ENCODE peak calls at places on chromosomes 5 and 9, in eight cellular contexts. X is brain microvascular endothelial cell; T is GM23248; N is cardiac muscle cell; A is upper lobe of left lung; E is IMR-90; H is effector memory CD4-positive, alpha-beta T cell; I is H1. M is an unnamed sample. For H3K36me3, the result is how much of the 10 kb centered on the place peaks cover.

GRCh38 chr5:62029303-62029702 is 276.7 kb upstream of the KIF2A start:
- DNase-seq in X (peak), T (peak), N (no peak), A (no peak), E (no peak), H (no peak), I (no peak), M (no peak)

GRCh38 chr9:137453643-137454081 is 5.5 kb downstream of the NSMF start:
- DNase-seq in X (peak), T (peak), N (peak), A (peak), E (peak), H (peak), I (peak), M (peak)

GRCh38 chr5:156947933-156948332 is 15.1 kb downstream of the TIMD4 start:
- DNase-seq in X (no peak), T (no peak), N (no peak), A (no peak), E (no peak), H (no peak), I (no peak), M (no peak)

GRCh38 chr9:95572370-95573151 is 55.8 kb upstream of the PTCH1 start:
- DNase-seq in X (no peak), T (peak), N (peak), A (no peak), E (no peak), H (no peak), I (no peak), M (no peak)

GRCh38 chr9:126695186-126696090 is 81.7 kb downstream of the LMX1B start:
- DNase-seq in X (no peak), T (no peak), N (no peak), A (no peak), E (no peak), H (no peak), I (no peak), M (no peak)

GRCh38 chr5:23704176-23704855 is 196.9 kb downstream of the PRDM9 start:
- DNase-seq in X (no peak), T (no peak), N (no peak), A (no peak), E (no peak), H (no peak), I (no peak), M (no peak)

GRCh38 chr9:126674365-126675146 is 60.8 kb downstream of the LMX1B start:
- DNase-seq in X (no peak), T (no peak), N (no peak), A (no peak), E (no peak), H (no peak), I (no peak), M (no peak)

GRCh38 chr9:76810377-76810957 is 46.2 kb downstream of the PCA3 start:
- DNase-seq in X (peak), T (peak), N (peak), A (no peak), E (peak), H (no peak), I (peak), M (no peak)

GRCh38 chr9:84139296-84140100 is 158.9 kb downstream of the RMI1 start:
- DNase-seq in X (no peak), T (peak), N (peak), A (no peak), E (peak), H (no peak), I (no peak), M (peak)

GRCh38 chr9:124541824-124542223 is 34.6 kb upstream of the NR5A1 start:
- DNase-seq in X (no peak), T (no peak), N (no peak), A (no peak), E (no peak), H (no peak), I (no peak), M (no peak)

GRCh38 chr5:171314728-171315385 is 5.8 kb downstream of the TLX3 start:
- DNase-seq in X (no peak), T (no peak), N (peak), A (peak), E (no peak), H (no peak), I (peak), M (no peak)

GRCh38 chr5:118552731-118553360 is 435.5 kb downstream of the DTWD2 start:
- DNase-seq in X (no peak), T (no peak), N (no peak), A (no peak), E (no peak), H (no peak), I (no peak), M (no peak)
- H3K36me3 ChIP-seq in X (under half), T (under half), N (under half), A (under half), E (under half), H (under half), I (under half), M (under half)

DNA sequence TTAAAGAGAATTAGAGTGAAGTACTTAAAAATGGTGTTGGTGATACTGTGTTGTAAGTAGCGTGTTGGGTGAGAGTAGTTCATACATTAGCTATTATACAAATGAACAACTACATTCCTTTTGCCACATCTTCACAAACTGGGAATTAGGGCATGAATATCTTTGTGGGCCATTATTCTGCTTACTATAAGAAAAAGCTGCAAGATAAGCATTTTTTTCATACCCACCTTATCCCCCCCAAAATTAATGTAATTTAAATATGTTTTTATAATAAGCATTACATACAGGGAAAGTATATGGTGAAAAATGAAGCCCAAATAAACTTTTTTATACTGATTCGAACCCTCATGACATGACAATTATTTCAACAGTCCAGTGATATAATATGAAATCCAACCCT is 69.5 kb downstream of the FAM81B start:
- DNase-seq in X (no peak), T (no peak), N (no peak), A (no peak), E (no peak), H (no peak), I (no peak), M (no peak)
- H3K36me3 ChIP-seq in X (under half), T (half or more), N (under half), A (under half), E (under half), H (under half), I (under half), M (half or more)

DNA sequence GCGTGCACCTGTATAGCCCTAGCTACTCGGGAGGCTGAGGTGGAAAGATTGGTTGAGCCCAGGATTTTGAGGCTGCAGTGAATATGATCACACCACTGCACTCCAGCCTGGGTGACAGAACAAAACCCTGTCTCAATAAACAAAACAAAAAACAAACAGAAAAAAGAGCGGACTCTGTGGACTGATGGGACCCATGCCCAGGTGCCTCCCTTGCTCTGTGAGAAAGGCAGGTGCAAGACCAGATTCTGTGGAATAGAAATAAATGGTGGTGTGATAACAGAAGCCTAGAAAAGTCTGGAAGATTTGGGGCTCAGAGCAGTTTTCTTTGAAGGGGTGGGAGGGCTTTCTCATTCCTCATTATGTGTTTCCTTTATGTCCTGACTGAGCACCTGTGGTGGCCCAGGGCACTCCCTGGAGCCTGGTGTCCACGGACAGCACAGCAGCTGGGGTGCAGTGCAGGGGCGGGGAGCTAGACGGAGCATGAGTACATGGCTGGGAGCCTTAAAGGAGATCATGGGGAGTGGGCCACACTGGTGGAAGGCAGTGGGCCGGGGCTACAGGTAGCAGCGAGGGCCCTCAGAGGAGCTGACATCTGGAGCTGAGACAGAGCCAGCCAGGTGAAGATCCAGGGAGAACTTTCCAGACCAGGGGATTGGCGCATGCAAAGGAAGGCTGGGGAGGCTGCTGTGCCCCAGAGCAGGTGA is 15.4 kb upstream of the CEL start:
- DNase-seq in X (no peak), T (no peak), N (no peak), A (no peak), E (no peak), H (no peak), I (no peak), M (no peak)
- H3K36me3 ChIP-seq in X (under half), T (under half), N (under half), A (under half), E (half or more), H (half or more), I (under half), M (under half)

GRCh38 chr9:92641092-92641809 is 28.7 kb downstream of the IPPK start:
- DNase-seq in X (no peak), T (no peak), N (no peak), A (no peak), E (no peak), H (no peak), I (no peak), M (no peak)
- H3K36me3 ChIP-seq in X (half or more), T (half or more), N (under half), A (under half), E (half or more), H (half or more), I (under half), M (under half)

M was measured in heart left ventricle.